ENCODE peak calls at places on chromosomes 4 and X, in ten cellular contexts. E is activated naive CD8-positive, alpha-beta T cell treated with anti-CD3 and anti-CD28 coated beads, Interleukin-2, amount 50 U/mL, for 24 hours; T is stimulated activated CD8-positive, alpha-beta memory T cell treated with anti-CD3 and anti-CD28 coated beads, Interleukin-15, amount 100 ng/mL, for 4 hours; V is ovary; R is NAMALWA; S is RPMI7951; N is NCI-H2081; O is activated CD8-positive, alpha-beta memory T cell treated with anti-CD3 and anti-CD28 coated beads for 4 hours; K is memory B cell; Y is pulmonary artery endothelial cell. X is an unnamed sample.
A peak's percentile ranks its signal among the peaks of the same experiment; 100 is the strongest.

GRCh38 chr4:147118523-147118922 is 172.9 kb upstream of the TTC29 start:
- DNase-seq in E (no peak), T (no peak), V (peak; percentile 50), R (no peak), S (peak; percentile 11), N (no peak), O (no peak), K (no peak), Y (no peak), X (no peak)

GRCh38 chrX:10050481-10050880 is 83.3 kb downstream of the CLDN34 start:
- DNase-seq in E (no peak), T (no peak), V (no peak), R (no peak), S (peak; percentile 55), N (no peak), O (no peak), K (no peak), Y (no peak), X (no peak)

GRCh38 chr4:24598025-24598424 is 13.7 kb upstream of the DHX15 start:
- DNase-seq in E (no peak), T (no peak), V (no peak), R (no peak), S (no peak), N (no peak), O (no peak), K (no peak), Y (no peak), X (no peak)

GRCh38 chr4:55947254-55947882 is 1.4 kb upstream of the CEP135 start:
- DNase-seq in E (peak; percentile 23), T (no peak), V (no peak), R (peak; percentile 94), S (peak; percentile 30), N (no peak), O (no peak), K (peak; percentile 42), Y (no peak), X (peak; percentile 76)

GRCh38 chrX:110703641-110704040 is 92.0 kb downstream of the CHRDL1 start:
- DNase-seq in E (no peak), T (no peak), V (no peak), R (no peak), S (no peak), N (no peak), O (no peak), K (no peak), Y (no peak), X (no peak)

GRCh38 chrX:23292979-23293651 is 41.5 kb upstream of the PTCHD1 start:
- DNase-seq in E (no peak), T (no peak), V (no peak), R (no peak), S (no peak), N (no peak), O (no peak), K (no peak), Y (no peak), X (no peak)

GRCh38 chrX:21166302-21166982 is 207.8 kb upstream of the CNKSR2 start:
- DNase-seq in E (no peak), T (no peak), V (no peak), R (no peak), S (peak; percentile 0), N (no peak), O (no peak), K (no peak), Y (no peak), X (no peak)

GRCh38 chrX:48854898-48855297 is 19.5 kb upstream of the PCSK1N start:
- DNase-seq in E (no peak), T (no peak), V (no peak), R (peak; percentile 38), S (peak; percentile 53), N (no peak), O (no peak), K (no peak), Y (no peak), X (peak; percentile 13)

GRCh38 chrX:1106478-1107210 is 105.8 kb downstream of the CRLF2 start:
- DNase-seq in E (no peak), T (no peak), V (no peak), R (no peak), S (no peak), N (no peak), O (no peak), K (no peak), Y (no peak), X (no peak)

GRCh38 chr4:109588176-109588575 is 28.1 kb downstream of the MCUB start:
- DNase-seq in E (peak; percentile 41), T (peak; percentile 10), V (no peak), R (no peak), S (no peak), N (no peak), O (peak; percentile 3), K (no peak), Y (no peak), X (no peak)

GRCh38 chrX:63967541-63967940 is 182.5 kb upstream of the ARHGEF9 start:
- DNase-seq in E (no peak), T (no peak), V (no peak), R (no peak), S (no peak), N (no peak), O (no peak), K (no peak), Y (no peak), X (no peak)

GRCh38 chr4:160498211-160498610 is 1395.3 kb downstream of the RAPGEF2 start:
- DNase-seq in E (no peak), T (no peak), V (no peak), R (no peak), S (no peak), N (no peak), O (no peak), K (no peak), Y (no peak), X (no peak)

GRCh38 chr4:169823685-169824084 is 65.9 kb upstream of the HPF1 start:
- DNase-seq in E (peak; percentile 6), T (no peak), V (no peak), R (peak; percentile 5), S (peak; percentile 32), N (no peak), O (no peak), K (no peak), Y (no peak), X (no peak)

GRCh38 chr4:88706574-88706973 is 8.9 kb upstream of the NAP1L5 start:
- DNase-seq in E (no peak), T (no peak), V (peak; percentile 28), R (peak; percentile 7), S (peak; percentile 39), N (peak; percentile 50), O (no peak), K (no peak), Y (no peak), X (no peak)

GRCh38 chrX:103175944-103176753 is 38.8 kb upstream of the BEX4 start:
- DNase-seq in E (peak; percentile 52), T (peak; percentile 10), V (peak; percentile 9), R (peak; percentile 53), S (peak; percentile 39), N (peak; percentile 65), O (no peak), K (peak; percentile 30), Y (no peak), X (peak; percentile 66)

GRCh38 chrX:74535211-74535621 is 79.2 kb downstream of the RLIM start:
- DNase-seq in E (no peak), T (no peak), V (peak; percentile 20), R (no peak), S (peak; percentile 70), N (no peak), O (no peak), K (no peak), Y (no peak), X (peak; percentile 10)

GRCh38 chr4:146520894-146521542 is 722 bp downstream of the SLC10A7 start:
- DNase-seq in E (peak; percentile 14), T (no peak), V (no peak), R (peak; percentile 82), S (peak; percentile 53), N (no peak), O (no peak), K (no peak), Y (peak; percentile 36), X (peak; percentile 57)

GRCh38 chr4:173448919-173449641 is 50.2 kb upstream of the SCRG1 start:
- DNase-seq in E (no peak), T (no peak), V (no peak), R (no peak), S (no peak), N (no peak), O (no peak), K (no peak), Y (no peak), X (no peak)

GRCh38 chr4:108270466-108271450 is 102.0 kb upstream of the LEF1 start:
- DNase-seq in E (no peak), T (no peak), V (no peak), R (no peak), S (peak; percentile 81), N (no peak), O (no peak), K (no peak), Y (no peak), X (no peak)

GRCh38 chrX:50168305-50168704 is 32.5 kb downstream of the AKAP4 start:
- DNase-seq in E (no peak), T (no peak), V (no peak), R (no peak), S (peak; percentile 28), N (no peak), O (no peak), K (no peak), Y (no peak), X (no peak)

GRCh38 chr4:176499518-176499917 is 179.8 kb downstream of the SPCS3 start:
- DNase-seq in E (no peak), T (no peak), V (no peak), R (no peak), S (peak; percentile 43), N (no peak), O (no peak), K (no peak), Y (no peak), X (no peak)